ENCODE peak calls at places on chromosome 19, in five cellular contexts. B, V, Z, T and P are unnamed samples.

GRCh38 chr19:55605637-55606470 is at the start of gene ZNF865:
- DNase-seq in Z (peak), T (peak), B (peak), V (peak), P (peak)

GRCh38 chr19:42427313-42427712 is at the start of gene LIPE:
- DNase-seq in Z (no peak), V (no peak), T (no peak), B (no peak), P (no peak)

GRCh38 chr19:47445937-47446402 is 25.7 kb downstream of the SLC8A2 start:
- DNase-seq in T (no peak), Z (peak), V (no peak), B (peak), P (peak)

GRCh38 chr19:33883869-33884519 is 87.3 kb downstream of the KCTD15 start:
- DNase-seq in V (no peak), B (no peak), T (no peak), Z (no peak), P (peak)

GRCh38 chr19:51394045-51394836 is 3.9 kb upstream of the C19orf84 start:
- DNase-seq in B (peak), Z (peak), V (peak), T (peak), P (peak)

GRCh38 chr19:18173572-18174294 is at the start of gene IFI30:
- DNase-seq in B (peak), Z (peak), V (peak), T (no peak), P (peak)

GRCh38 chr19:41311072-41311471 is 1.1 kb downstream of the CCDC97 start:
- DNase-seq in V (no peak), B (no peak), T (no peak), Z (no peak), P (no peak)

GRCh38 chr19:48329167-48329891 is 4.0 kb downstream of the EMP3 start:
- DNase-seq in T (no peak), Z (no peak), B (no peak), V (no peak), P (peak)

GRCh38 chr19:46416077-46416709 is 2.8 kb upstream of the CCDC8 start:
- DNase-seq in Z (peak), V (peak), T (peak), B (peak), P (peak)

GRCh38 chr19:17985037-17985818 is 18.3 kb downstream of the KCNN1 start:
- DNase-seq in Z (peak), V (no peak), B (no peak), T (no peak), P (peak)

GRCh38 chr19:10112037-10112751 is 701 bp downstream of the P2RY11 start:
- DNase-seq in T (no peak), V (no peak), Z (peak), B (no peak), P (no peak)

GRCh38 chr19:32368781-32369180 is 23.4 kb downstream of the ZNF507 start:
- DNase-seq in V (no peak), B (no peak), T (no peak), Z (no peak), P (no peak)

GRCh38 chr19:42132851-42133528 is 744 bp upstream of the POU2F2 start:
- DNase-seq in V (peak), Z (peak), T (no peak), B (peak), P (peak)